ENCODE peak calls at places on chromosome 22, in eight cellular contexts. E is CD8-positive, alpha-beta memory T cell; D is Karpas-422; H is SJSA1; X is transverse colon; B is kidney; A is foreskin keratinocyte; O is neuronal stem cell. N is an unnamed sample.

GRCh38 chr22:42938449-42938848 is 76.5 kb downstream of the PACSIN2 start:
- DNase-seq in E (no peak), D (no peak), H (no peak), X (no peak), B (no peak), A (no peak), O (no peak), N (no peak)

GRCh38 chr22:29912605-29913398 is 29.8 kb downstream of the MTMR3 start:
- DNase-seq in E (no peak), D (no peak), H (no peak), X (no peak), B (no peak), A (no peak), O (no peak), N (no peak)

GRCh38 chr22:20084547-20085413 is 4.7 kb downstream of the DGCR8 start:
- DNase-seq in E (no peak), D (peak; percentile 61), H (no peak), X (no peak), B (peak; percentile 35), A (no peak), O (peak; percentile 40), N (no peak)

GRCh38 chr22:42168476-42168875 is 37.9 kb upstream of the CYP2D6 start:
- DNase-seq in E (no peak), D (no peak), H (no peak), X (no peak), B (no peak), A (no peak), O (no peak), N (no peak)

GRCh38 chr22:31682751-31683150 is 20.7 kb upstream of the PISD start:
- DNase-seq in E (no peak), D (no peak), H (no peak), X (no peak), B (peak; percentile 46), A (no peak), O (no peak), N (no peak)

GRCh38 chr22:49768961-49769690 is 58.5 kb downstream of the BRD1 start:
- DNase-seq in E (no peak), D (no peak), H (no peak), X (peak; percentile 7), B (peak; percentile 93), A (no peak), O (no peak), N (no peak)

GRCh38 chr22:37401401-37401859 is 25.8 kb downstream of the ELFN2 start:
- DNase-seq in E (no peak), D (no peak), H (no peak), X (no peak), B (peak; percentile 93), A (no peak), O (no peak), N (no peak)

GRCh38 chr22:29336751-29337490 is 21.4 kb upstream of the RASL10A start:
- DNase-seq in E (no peak), D (no peak), H (no peak), X (no peak), B (no peak), A (no peak), O (no peak), N (no peak)

GRCh38 chr22:25475554-25476022 is 88.9 kb upstream of the GRK3 start:
- DNase-seq in E (no peak), D (no peak), H (peak; percentile 94), X (no peak), B (no peak), A (no peak), O (no peak), N (peak; percentile 6)

GRCh38 chr22:30201970-30202369 is 44.6 kb downstream of the LIF start:
- DNase-seq in E (no peak), D (no peak), H (no peak), X (no peak), B (no peak), A (peak; percentile 63), O (no peak), N (no peak)

GRCh38 chr22:35524966-35525686 is 15.5 kb upstream of the RASD2 start:
- DNase-seq in E (no peak), D (no peak), H (no peak), X (no peak), B (no peak), A (no peak), O (no peak), N (no peak)

GRCh38 chr22:41596776-41597634 is 7.4 kb upstream of the PMM1 start:
- DNase-seq in E (no peak), D (peak; percentile 76), H (peak; percentile 62), X (peak; percentile 70), B (peak; percentile 78), A (no peak), O (peak; percentile 29), N (no peak)

GRCh38 chr22:30919973-30920372 is 48.6 kb downstream of the MORC2 start:
- DNase-seq in E (no peak), D (no peak), H (no peak), X (no peak), B (peak; percentile 30), A (no peak), O (no peak), N (no peak)

GRCh38 chr22:37163618-37164534 is 14.2 kb upstream of the IL2RB start:
- DNase-seq in E (peak; percentile 57), D (no peak), H (no peak), X (no peak), B (peak; percentile 58), A (no peak), O (no peak), N (no peak)

GRCh38 chr22:38745676-38746460 is 9.9 kb downstream of the SUN2 start:
- DNase-seq in E (no peak), D (no peak), H (no peak), X (peak; percentile 73), B (no peak), A (no peak), O (no peak), N (no peak)

GRCh38 chr22:31926969-31927368 is 17.4 kb upstream of the YWHAH start:
- DNase-seq in E (no peak), D (peak; percentile 82), H (no peak), X (no peak), B (peak; percentile 27), A (peak; percentile 43), O (no peak), N (peak; percentile 75)

GRCh38 chr22:46994983-46995382 is 232.5 kb downstream of the TBC1D22A start:
- DNase-seq in E (no peak), D (no peak), H (no peak), X (no peak), B (no peak), A (no peak), O (no peak), N (no peak)

GRCh38 chr22:46995501-46996360 is 233.3 kb downstream of the TBC1D22A start:
- DNase-seq in E (no peak), D (no peak), H (no peak), X (no peak), B (peak; percentile 50), A (no peak), O (no peak), N (no peak)

GRCh38 chr22:46998346-46998745 is 235.9 kb downstream of the TBC1D22A start:
- DNase-seq in E (no peak), D (no peak), H (no peak), X (no peak), B (no peak), A (no peak), O (no peak), N (no peak)

GRCh38 chr22:46997311-46997970 is 235.0 kb downstream of the TBC1D22A start:
- DNase-seq in E (no peak), D (no peak), H (no peak), X (no peak), B (no peak), A (no peak), O (no peak), N (no peak)

GRCh38 chr22:46996595-46997310 is 234.3 kb downstream of the TBC1D22A start:
- DNase-seq in E (no peak), D (no peak), H (no peak), X (no peak), B (peak; percentile 38), A (no peak), O (no peak), N (no peak)
- H3K27ac ChIP-seq in E (no peak overlapping the region), D (no peak overlapping the region), H (no peak overlapping the region), X (no peak overlapping the region), B (no peak overlapping the region), A (no peak overlapping the region), O (no peak overlapping the region), N (no peak overlapping the region)

GRCh38 chr22:46087816-46088277 is 62.5 kb upstream of the PPARA start:
- DNase-seq in E (no peak), D (peak; percentile 65), H (peak; percentile 91), X (peak; percentile 80), B (peak; percentile 97), A (peak; percentile 60), O (no peak), N (peak; percentile 98)

GRCh38 chr22:46090051-46090591 is 60.2 kb upstream of the PPARA start:
- DNase-seq in E (no peak), D (no peak), H (no peak), X (peak; percentile 28), B (peak; percentile 82), A (no peak), O (no peak), N (no peak)

GRCh38 chr22:46087336-46087690 is 63.0 kb upstream of the PPARA start:
- DNase-seq in E (no peak), D (no peak), H (no peak), X (no peak), B (no peak), A (no peak), O (no peak), N (no peak)

GRCh38 chr22:46089426-46090041 is 60.8 kb upstream of the PPARA start:
- DNase-seq in E (no peak), D (no peak), H (no peak), X (peak; percentile 7), B (peak; percentile 70), A (no peak), O (no peak), N (no peak)

GRCh38 chr22:46088541-46089311 is 61.6 kb upstream of the PPARA start:
- DNase-seq in E (no peak), D (no peak), H (no peak), X (no peak), B (peak; percentile 85), A (no peak), O (no peak), N (no peak)
- H3K27ac ChIP-seq in E (no peak overlapping the region), D (no peak overlapping the region), H (peak overlapping the region; percentile 37), X (peak overlapping the region; percentile 99), B (peak overlapping the region; percentile 94), A (peak overlapping the region; percentile 48), O (no peak overlapping the region), N (peak overlapping the region; percentile 98)

GRCh38 chr22:27577570-27577969 is 224.0 kb downstream of the MN1 start:
- DNase-seq in E (no peak), D (no peak), H (no peak), X (no peak), B (no peak), A (no peak), O (no peak), N (no peak)
- H3K27ac ChIP-seq in E (no peak overlapping the region), D (no peak overlapping the region), H (no peak overlapping the region), X (no peak overlapping the region), B (no peak overlapping the region), A (no peak overlapping the region), O (no peak overlapping the region), N (no peak overlapping the region)

GRCh38 chr22:23762866-23763578 is at the start of gene C22orf15:
- DNase-seq in E (no peak), D (peak; percentile 71), H (no peak), X (no peak), B (no peak), A (no peak), O (no peak), N (no peak)
- H3K27ac ChIP-seq in E (no peak within 1 kb of the TSS), D (peak within 1 kb of the TSS; percentile 97), H (no peak within 1 kb of the TSS), X (no peak within 1 kb of the TSS), B (no peak within 1 kb of the TSS), A (no peak within 1 kb of the TSS), O (peak within 1 kb of the TSS; percentile 47), N (no peak within 1 kb of the TSS)

N was measured in caudate nucleus.